ENCODE peak calls at places on chromosomes 13 and 19, in seven cellular contexts. K is bronchial epithelial cell; Z is adrenal gland; Y is heart right ventricle; F is CD8-positive, alpha-beta T cell; R is neural crest cell; W is cardiac muscle cell. M is an unnamed sample.

GRCh38 chr19:41627966-41628675 is 1.2 kb upstream of the CEACAM4 start:
- DNase-seq in K (no peak), Z (no peak), Y (no peak), F (no peak), R (no peak), W (no peak), M (no peak)

GRCh38 chr13:60099631-60100420 is 63.9 kb downstream of the DIAPH3 start:
- DNase-seq in K (no peak), Z (no peak), Y (no peak), F (no peak), R (no peak), W (no peak), M (no peak)

GRCh38 chr13:49098198-49098597 is 121.9 kb upstream of the MLNR start:
- DNase-seq in K (peak), Z (peak), Y (no peak), F (no peak), R (no peak), W (no peak), M (no peak)

GRCh38 chr13:23992722-23993438 is 95.6 kb upstream of the C1QTNF9B start:
- DNase-seq in K (no peak), Z (no peak), Y (no peak), F (no peak), R (no peak), W (no peak), M (no peak)

GRCh38 chr13:29702912-29703351 is 107.4 kb upstream of the SLC7A1 start:
- DNase-seq in K (peak), Z (no peak), Y (peak), F (no peak), R (peak), W (no peak), M (no peak)

GRCh38 chr19:55642153-55643002 is 1.1 kb upstream of the ZNF581 start:
- DNase-seq in K (no peak), Z (no peak), Y (peak), F (peak), R (no peak), W (peak), M (no peak)

GRCh38 chr19:58579473-58580142 is 6.5 kb upstream of the MZF1 start:
- DNase-seq in K (no peak), Z (no peak), Y (no peak), F (no peak), R (no peak), W (no peak), M (no peak)

GRCh38 chr19:7159105-7159933 is 89.8 kb downstream of the ZNF557 start:
- DNase-seq in K (no peak), Z (peak), Y (peak), F (no peak), R (no peak), W (peak), M (no peak)

GRCh38 chr19:40831502-40832430 is 18.5 kb downstream of the CYP2A6 start:
- DNase-seq in K (peak), Z (peak), Y (no peak), F (no peak), R (no peak), W (no peak), M (no peak)

GRCh38 chr13:39887424-39887823 is 232.0 kb downstream of the COG6 start:
- DNase-seq in K (no peak), Z (no peak), Y (no peak), F (no peak), R (no peak), W (no peak), M (no peak)

GRCh38 chr13:63120883-63121282 is 1705.2 kb upstream of the PCDH20 start:
- DNase-seq in K (no peak), Z (no peak), Y (no peak), F (no peak), R (no peak), W (no peak), M (no peak)

GRCh38 chr13:71316964-71317363 is 550.0 kb downstream of the DACH1 start:
- DNase-seq in K (no peak), Z (no peak), Y (no peak), F (no peak), R (no peak), W (no peak), M (no peak)

GRCh38 chr19:58096884-58097283 is 1.1 kb downstream of the ZSCAN18 start:
- DNase-seq in K (no peak), Z (no peak), Y (no peak), F (no peak), R (no peak), W (no peak), M (no peak)

GRCh38 chr19:34310494-34310981 is 54.5 kb upstream of the GPI start:
- DNase-seq in K (no peak), Z (peak), Y (no peak), F (no peak), R (no peak), W (no peak), M (no peak)

GRCh38 chr19:33215438-33216197 is 10.0 kb downstream of the SLC7A10 start:
- DNase-seq in K (no peak), Z (no peak), Y (no peak), F (no peak), R (no peak), W (no peak), M (no peak)

GRCh38 chr13:34164585-34164984 is 346.6 kb downstream of the RFC3 start:
- DNase-seq in K (no peak), Z (no peak), Y (no peak), F (no peak), R (no peak), W (no peak), M (no peak)

GRCh38 chr13:24292476-24292875 is 16.9 kb upstream of the C1QTNF9 start:
- DNase-seq in K (no peak), Z (no peak), Y (no peak), F (no peak), R (no peak), W (no peak), M (no peak)

GRCh38 chr13:98517576-98518310 is 59.2 kb downstream of the STK24 start:
- DNase-seq in K (no peak), Z (no peak), Y (no peak), F (no peak), R (no peak), W (no peak), M (no peak)

GRCh38 chr13:113045214-113046007 is 60.2 kb upstream of the F7 start:
- DNase-seq in K (no peak), Z (no peak), Y (peak), F (no peak), R (no peak), W (no peak), M (no peak)

GRCh38 chr13:100809856-100810255 is 135.3 kb upstream of the TMTC4 start:
- DNase-seq in K (no peak), Z (no peak), Y (no peak), F (no peak), R (no peak), W (no peak), M (no peak)

GRCh38 chr19:9323557-9323918 is 441 bp upstream of the ZNF559 start:
- DNase-seq in K (peak), Z (peak), Y (peak), F (no peak), R (no peak), W (peak), M (peak)

GRCh38 chr13:95547531-95548167 is 4.9 kb upstream of the CLDN10 start:
- DNase-seq in K (no peak), Z (no peak), Y (no peak), F (no peak), R (no peak), W (no peak), M (no peak)

GRCh38 chr19:42199440-42200115 is 17.9 kb downstream of the DEDD2 start:
- DNase-seq in K (peak), Z (peak), Y (peak), F (peak), R (no peak), W (no peak), M (peak)

GRCh38 chr19:48354332-48354992 is 9.3 kb downstream of the TMEM143 start:
- DNase-seq in K (no peak), Z (no peak), Y (no peak), F (no peak), R (peak), W (no peak), M (no peak)

GRCh38 chr19:48350856-48351255 is 12.9 kb downstream of the TMEM143 start:
- DNase-seq in K (no peak), Z (no peak), Y (no peak), F (no peak), R (no peak), W (no peak), M (no peak)

GRCh38 chr19:48348737-48349136 is 15.0 kb downstream of the TMEM143 start:
- DNase-seq in K (no peak), Z (no peak), Y (no peak), F (no peak), R (no peak), W (no peak), M (no peak)

GRCh38 chr19:48353682-48354081 is 10.1 kb downstream of the TMEM143 start:
- DNase-seq in K (no peak), Z (no peak), Y (no peak), F (no peak), R (no peak), W (no peak), M (no peak)

GRCh38 chr19:48351341-48351752 is 12.4 kb downstream of the TMEM143 start:
- DNase-seq in K (peak), Z (peak), Y (peak), F (peak), R (peak), W (peak), M (peak)
- TF ChIP-seq CTCF in K (peak), Z (peak), Y (peak), F (peak), R (peak), W (peak), M (peak)

DNA sequence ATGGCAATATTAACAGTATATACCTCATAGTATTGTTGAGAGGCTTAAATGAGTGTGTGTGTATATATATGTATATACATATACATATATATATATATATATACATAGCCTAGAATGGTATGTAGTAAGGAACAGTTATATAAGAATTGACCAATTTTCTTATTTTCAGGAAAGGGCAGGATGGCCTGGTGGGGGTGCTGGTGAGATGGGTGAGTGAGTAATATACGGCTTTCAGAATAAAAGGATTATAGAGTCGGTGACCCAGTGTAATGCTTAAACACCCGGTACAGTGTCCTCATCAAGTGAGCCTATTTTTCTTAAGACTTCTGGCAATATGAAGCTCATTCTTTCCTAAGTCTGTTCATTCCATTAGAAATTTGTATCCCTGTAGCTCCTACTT is 11.7 kb upstream of the FAM216B start:
- DNase-seq in K (no peak), Z (no peak), Y (no peak), F (no peak), R (no peak), W (no peak), M (no peak)
- TF ChIP-seq CTCF in K (no peak), Z (no peak), Y (no peak), F (no peak), R (no peak), W (no peak), M (no peak)

GRCh38 chr19:29563688-29564087 is 37.9 kb downstream of the VSTM2B start:
- DNase-seq in K (no peak), Z (no peak), Y (no peak), F (no peak), R (no peak), W (no peak), M (no peak)

GRCh38 chr19:29562299-29563297 is 36.8 kb downstream of the VSTM2B start:
- DNase-seq in K (no peak), Z (peak), Y (no peak), F (no peak), R (no peak), W (no peak), M (no peak)

GRCh38 chr19:29561601-29562000 is 35.8 kb downstream of the VSTM2B start:
- DNase-seq in K (no peak), Z (peak), Y (no peak), F (no peak), R (no peak), W (no peak), M (no peak)

GRCh38 chr19:29559743-29560142 is 33.9 kb downstream of the VSTM2B start:
- DNase-seq in K (no peak), Z (no peak), Y (no peak), F (no peak), R (no peak), W (no peak), M (no peak)

GRCh38 chr19:29560313-29561075 is 34.7 kb downstream of the VSTM2B start:
- DNase-seq in K (no peak), Z (peak), Y (no peak), F (no peak), R (no peak), W (no peak), M (no peak)
- TF ChIP-seq CTCF in K (no peak), Z (no peak), Y (no peak), F (no peak), R (no peak), W (no peak), M (no peak)

GRCh38 chr19:19513671-19514070 is 1.7 kb downstream of the TSSK6 start:
- DNase-seq in K (no peak), Z (no peak), Y (no peak), F (no peak), R (no peak), W (no peak), M (no peak)

GRCh38 chr19:19514215-19514633 is 1.1 kb downstream of the TSSK6 start:
- DNase-seq in K (no peak), Z (peak), Y (peak), F (no peak), R (no peak), W (no peak), M (no peak)

GRCh38 chr19:19515764-19516519 is at the start of gene NDUFA13:
- DNase-seq in K (peak), Z (peak), Y (peak), F (peak), R (peak), W (peak), M (peak)

GRCh38 chr19:19517235-19517619 is 1.2 kb downstream of the NDUFA13 start:
- DNase-seq in K (no peak), Z (no peak), Y (no peak), F (no peak), R (no peak), W (no peak), M (no peak)

DNA sequence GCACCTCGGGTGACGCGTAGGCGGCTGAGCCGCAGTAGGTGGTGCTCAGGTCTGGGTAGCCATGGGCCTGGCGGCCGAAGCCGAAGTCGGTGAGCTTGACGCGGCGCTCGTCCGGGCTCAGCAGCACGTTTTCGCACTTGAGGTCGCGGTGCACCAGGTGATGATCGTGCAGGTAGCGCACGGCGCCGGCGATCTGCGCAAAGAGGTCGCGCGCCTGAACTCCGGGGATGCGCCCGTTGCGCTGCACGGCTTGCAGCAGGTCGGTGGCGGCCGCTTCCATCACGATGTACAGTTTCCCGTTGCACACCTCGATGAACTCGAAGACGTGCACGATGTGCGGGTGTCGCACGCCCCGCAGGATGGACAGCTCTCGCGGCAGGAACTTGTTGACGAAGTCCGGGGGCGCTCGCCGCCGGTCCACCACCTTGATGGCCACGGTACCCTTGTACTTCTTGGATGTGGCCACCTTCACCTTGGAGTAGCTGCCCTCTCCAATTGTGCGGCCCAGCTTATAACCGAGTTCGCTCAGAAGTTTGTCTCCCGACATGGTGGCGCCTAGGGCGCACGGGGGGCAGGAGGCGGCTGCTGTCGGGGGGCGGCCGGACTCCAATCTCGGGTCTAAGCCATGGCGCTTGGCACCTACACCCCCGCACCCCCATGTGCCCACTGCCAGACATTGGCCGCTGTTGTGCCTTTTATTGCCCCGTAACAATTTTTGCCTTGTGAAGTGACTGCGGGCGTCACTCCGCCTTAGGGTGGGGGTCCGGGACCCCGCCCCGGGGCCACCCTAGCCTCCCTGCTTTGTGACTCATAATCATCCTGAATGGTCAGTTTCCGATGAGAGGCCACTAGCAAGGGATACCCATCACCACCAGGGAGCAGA is at the start of gene TSSK6:
- DNase-seq in K (no peak), Z (no peak), Y (no peak), F (peak), R (no peak), W (no peak), M (no peak)
- TF ChIP-seq CTCF in K (no peak), Z (no peak), Y (no peak), F (no peak), R (no peak), W (no peak), M (no peak)

DNA sequence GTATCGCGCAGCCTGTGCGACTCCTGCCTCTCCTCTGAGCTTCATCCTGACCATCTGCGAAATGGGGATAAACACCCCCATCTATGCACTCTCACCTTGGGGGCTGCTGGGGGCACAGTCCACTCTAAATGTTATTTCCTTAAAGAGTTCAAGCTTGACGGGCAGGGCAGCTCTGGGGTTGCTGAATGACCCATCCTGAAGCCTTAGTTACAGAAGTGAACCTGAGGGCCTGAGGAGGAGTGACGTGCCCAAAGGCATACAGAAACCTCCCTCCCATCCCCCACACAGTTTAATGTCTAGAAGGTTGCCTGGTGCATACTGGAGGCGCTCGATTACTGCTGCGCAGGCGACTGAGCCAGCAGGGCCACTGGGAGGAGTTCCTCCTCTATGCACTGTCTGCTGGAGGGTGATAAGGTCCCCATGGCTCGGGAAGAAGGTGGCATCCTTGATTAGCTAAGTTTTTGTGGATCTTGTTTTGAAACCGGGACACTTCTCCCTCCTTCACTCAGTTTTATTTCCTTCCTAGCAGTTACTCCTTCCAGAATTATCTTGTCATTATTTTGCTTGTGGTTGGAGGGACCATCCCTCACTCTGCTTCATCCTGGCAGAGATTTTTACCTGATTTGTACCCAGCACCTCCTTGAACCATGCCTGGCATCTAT is 572 bp upstream of the FKBP8 start:
- DNase-seq in K (peak), Z (peak), Y (peak), F (peak), R (no peak), W (peak), M (peak)
- TF ChIP-seq CTCF in K (peak), Z (no peak), Y (no peak), F (no peak), R (no peak), W (no peak), M (peak)

GRCh38 chr13:108278466-108278865 is 8.9 kb downstream of the TNFSF13B start:
- DNase-seq in K (no peak), Z (no peak), Y (no peak), F (no peak), R (no peak), W (no peak), M (no peak)
- TF ChIP-seq CTCF in K (no peak), Z (no peak), Y (no peak), F (no peak), R (no peak), W (no peak), M (no peak)

M was measured in GM10248.